ENCODE peak calls at places on chromosomes 2 and 18, in eight cellular contexts. One of them, this sample, is unnamed.

GRCh38 chr2:28155627-28156026 is 237.0 kb upstream of the FOSL2 start:
- DNase-seq in colonic mucosa: no peak
- DNase-seq in NCI-H1436 treated with DMSO at 0.1 percent for 48 hours: no peak
- DNase-seq in posterior vena cava: no peak
- DNase-seq in T-cell: no peak
- DNase-seq in putamen: no peak
- DNase-seq in stimulated activated naive CD4-positive, alpha-beta T cell: no peak
- DNase-seq in IMR-90: no peak
- DNase-seq in this sample: no peak

GRCh38 chr2:162732946-162733698 is 105.4 kb downstream of the KCNH7 start:
- DNase-seq in posterior vena cava: no peak
- DNase-seq in IMR-90: no peak
- DNase-seq in putamen: no peak
- DNase-seq in T-cell: no peak
- DNase-seq in colonic mucosa: peak
- DNase-seq in NCI-H1436 treated with DMSO at 0.1 percent for 48 hours: no peak
- DNase-seq in stimulated activated naive CD4-positive, alpha-beta T cell: no peak
- DNase-seq in this sample: peak

GRCh38 chr2:162926907-162927306 is 88.3 kb upstream of the KCNH7 start:
- DNase-seq in NCI-H1436 treated with DMSO at 0.1 percent for 48 hours: no peak
- DNase-seq in T-cell: no peak
- DNase-seq in stimulated activated naive CD4-positive, alpha-beta T cell: no peak
- DNase-seq in IMR-90: no peak
- DNase-seq in posterior vena cava: no peak
- DNase-seq in putamen: no peak
- DNase-seq in colonic mucosa: no peak
- DNase-seq in this sample: no peak

GRCh38 chr18:59344990-59345389 is 14.1 kb downstream of the LMAN1 start:
- DNase-seq in stimulated activated naive CD4-positive, alpha-beta T cell: no peak
- DNase-seq in colonic mucosa: no peak
- DNase-seq in posterior vena cava: no peak
- DNase-seq in NCI-H1436 treated with DMSO at 0.1 percent for 48 hours: no peak
- DNase-seq in T-cell: no peak
- DNase-seq in IMR-90: no peak
- DNase-seq in putamen: no peak
- DNase-seq in this sample: no peak

GRCh38 chr2:216082388-216082733 is 642 bp downstream of the TMEM169 start:
- DNase-seq in colonic mucosa: no peak
- DNase-seq in posterior vena cava: no peak
- DNase-seq in T-cell: no peak
- DNase-seq in putamen: peak
- DNase-seq in IMR-90: no peak
- DNase-seq in NCI-H1436 treated with DMSO at 0.1 percent for 48 hours: no peak
- DNase-seq in stimulated activated naive CD4-positive, alpha-beta T cell: peak
- DNase-seq in this sample: peak

GRCh38 chr2:236336575-236337464 is 72.6 kb upstream of the ASB18 start:
- DNase-seq in NCI-H1436 treated with DMSO at 0.1 percent for 48 hours: no peak
- DNase-seq in colonic mucosa: no peak
- DNase-seq in stimulated activated naive CD4-positive, alpha-beta T cell: no peak
- DNase-seq in posterior vena cava: no peak
- DNase-seq in IMR-90: no peak
- DNase-seq in T-cell: no peak
- DNase-seq in putamen: no peak
- DNase-seq in this sample: no peak

GRCh38 chr2:98484652-98485452 is 40.2 kb downstream of the INPP4A start:
- DNase-seq in posterior vena cava: no peak
- DNase-seq in putamen: no peak
- DNase-seq in T-cell: no peak
- DNase-seq in colonic mucosa: no peak
- DNase-seq in stimulated activated naive CD4-positive, alpha-beta T cell: peak
- DNase-seq in IMR-90: no peak
- DNase-seq in NCI-H1436 treated with DMSO at 0.1 percent for 48 hours: no peak
- DNase-seq in this sample: no peak

GRCh38 chr2:239278361-239278760 is 122.5 kb downstream of the HDAC4 start:
- DNase-seq in stimulated activated naive CD4-positive, alpha-beta T cell: no peak
- DNase-seq in NCI-H1436 treated with DMSO at 0.1 percent for 48 hours: no peak
- DNase-seq in colonic mucosa: no peak
- DNase-seq in putamen: no peak
- DNase-seq in T-cell: no peak
- DNase-seq in posterior vena cava: peak
- DNase-seq in IMR-90: no peak
- DNase-seq in this sample: no peak

GRCh38 chr2:11710210-11710609 is 36.2 kb upstream of the LPIN1 start:
- DNase-seq in stimulated activated naive CD4-positive, alpha-beta T cell: no peak
- DNase-seq in posterior vena cava: no peak
- DNase-seq in IMR-90: peak
- DNase-seq in T-cell: no peak
- DNase-seq in putamen: no peak
- DNase-seq in colonic mucosa: no peak
- DNase-seq in NCI-H1436 treated with DMSO at 0.1 percent for 48 hours: no peak
- DNase-seq in this sample: no peak

GRCh38 chr2:2649109-2650072 is 318.3 kb upstream of the MYT1L start:
- DNase-seq in posterior vena cava: peak
- DNase-seq in IMR-90: no peak
- DNase-seq in NCI-H1436 treated with DMSO at 0.1 percent for 48 hours: no peak
- DNase-seq in stimulated activated naive CD4-positive, alpha-beta T cell: no peak
- DNase-seq in T-cell: no peak
- DNase-seq in putamen: no peak
- DNase-seq in colonic mucosa: no peak
- DNase-seq in this sample: no peak

GRCh38 chr2:188582206-188582605 is 290.5 kb downstream of the GULP1 start:
- DNase-seq in stimulated activated naive CD4-positive, alpha-beta T cell: no peak
- DNase-seq in NCI-H1436 treated with DMSO at 0.1 percent for 48 hours: no peak
- DNase-seq in T-cell: no peak
- DNase-seq in posterior vena cava: no peak
- DNase-seq in colonic mucosa: no peak
- DNase-seq in IMR-90: no peak
- DNase-seq in putamen: no peak
- DNase-seq in this sample: no peak

GRCh38 chr18:62877448-62878221 is 162.3 kb downstream of the PHLPP1 start:
- DNase-seq in IMR-90: peak
- DNase-seq in stimulated activated naive CD4-positive, alpha-beta T cell: no peak
- DNase-seq in colonic mucosa: no peak
- DNase-seq in T-cell: no peak
- DNase-seq in putamen: no peak
- DNase-seq in NCI-H1436 treated with DMSO at 0.1 percent for 48 hours: no peak
- DNase-seq in posterior vena cava: no peak
- DNase-seq in this sample: no peak

GRCh38 chr2:1140389-1141003 is 189.8 kb downstream of the SNTG2 start:
- DNase-seq in stimulated activated naive CD4-positive, alpha-beta T cell: peak
- DNase-seq in colonic mucosa: no peak
- DNase-seq in IMR-90: no peak
- DNase-seq in NCI-H1436 treated with DMSO at 0.1 percent for 48 hours: no peak
- DNase-seq in posterior vena cava: no peak
- DNase-seq in putamen: no peak
- DNase-seq in T-cell: no peak
- DNase-seq in this sample: no peak

GRCh38 chr2:32947484-32948143 is 861 bp downstream of the LTBP1 start:
- DNase-seq in posterior vena cava: no peak
- DNase-seq in NCI-H1436 treated with DMSO at 0.1 percent for 48 hours: no peak
- DNase-seq in stimulated activated naive CD4-positive, alpha-beta T cell: peak
- DNase-seq in T-cell: no peak
- DNase-seq in colonic mucosa: peak
- DNase-seq in putamen: no peak
- DNase-seq in IMR-90: peak
- DNase-seq in this sample: no peak

GRCh38 chr2:45119038-45119437 is 109.8 kb upstream of the SIX2 start:
- DNase-seq in colonic mucosa: no peak
- DNase-seq in putamen: no peak
- DNase-seq in stimulated activated naive CD4-positive, alpha-beta T cell: no peak
- DNase-seq in T-cell: no peak
- DNase-seq in IMR-90: peak
- DNase-seq in NCI-H1436 treated with DMSO at 0.1 percent for 48 hours: no peak
- DNase-seq in posterior vena cava: no peak
- DNase-seq in this sample: no peak

GRCh38 chr18:59149416-59149815 is 9.7 kb downstream of the SEC11C start:
- DNase-seq in NCI-H1436 treated with DMSO at 0.1 percent for 48 hours: no peak
- DNase-seq in IMR-90: no peak
- DNase-seq in stimulated activated naive CD4-positive, alpha-beta T cell: no peak
- DNase-seq in putamen: no peak
- DNase-seq in T-cell: no peak
- DNase-seq in colonic mucosa: no peak
- DNase-seq in posterior vena cava: no peak
- DNase-seq in this sample: no peak

GRCh38 chr2:215577356-215577755 is 141.5 kb upstream of the FN1 start:
- DNase-seq in putamen: no peak
- DNase-seq in IMR-90: peak
- DNase-seq in colonic mucosa: no peak
- DNase-seq in NCI-H1436 treated with DMSO at 0.1 percent for 48 hours: no peak
- DNase-seq in stimulated activated naive CD4-positive, alpha-beta T cell: no peak
- DNase-seq in posterior vena cava: no peak
- DNase-seq in T-cell: no peak
- DNase-seq in this sample: no peak

GRCh38 chr2:203431391-203432185 is 103.4 kb downstream of the ABI2 start:
- DNase-seq in T-cell: no peak
- DNase-seq in putamen: no peak
- DNase-seq in IMR-90: peak
- DNase-seq in NCI-H1436 treated with DMSO at 0.1 percent for 48 hours: no peak
- DNase-seq in stimulated activated naive CD4-positive, alpha-beta T cell: no peak
- DNase-seq in posterior vena cava: no peak
- DNase-seq in colonic mucosa: no peak
- DNase-seq in this sample: no peak

GRCh38 chr2:151551556-151551955 is 141.9 kb downstream of the RIF1 start:
- DNase-seq in posterior vena cava: no peak
- DNase-seq in T-cell: no peak
- DNase-seq in IMR-90: no peak
- DNase-seq in stimulated activated naive CD4-positive, alpha-beta T cell: no peak
- DNase-seq in colonic mucosa: no peak
- DNase-seq in putamen: no peak
- DNase-seq in NCI-H1436 treated with DMSO at 0.1 percent for 48 hours: no peak
- DNase-seq in this sample: no peak

GRCh38 chr18:56515522-56515921 is 122.9 kb downstream of the TXNL1 start:
- DNase-seq in putamen: no peak
- DNase-seq in stimulated activated naive CD4-positive, alpha-beta T cell: no peak
- DNase-seq in colonic mucosa: no peak
- DNase-seq in T-cell: no peak
- DNase-seq in NCI-H1436 treated with DMSO at 0.1 percent for 48 hours: no peak
- DNase-seq in IMR-90: no peak
- DNase-seq in posterior vena cava: no peak
- DNase-seq in this sample: no peak

GRCh38 chr2:26584656-26585055 is 56.5 kb downstream of the CIB4 start:
- DNase-seq in posterior vena cava: peak
- DNase-seq in stimulated activated naive CD4-positive, alpha-beta T cell: no peak
- DNase-seq in putamen: no peak
- DNase-seq in IMR-90: no peak
- DNase-seq in NCI-H1436 treated with DMSO at 0.1 percent for 48 hours: no peak
- DNase-seq in T-cell: no peak
- DNase-seq in colonic mucosa: no peak
- DNase-seq in this sample: no peak

GRCh38 chr18:65215865-65216466 is 534.8 kb upstream of the CDH7 start:
- DNase-seq in IMR-90: no peak
- DNase-seq in colonic mucosa: no peak
- DNase-seq in T-cell: no peak
- DNase-seq in stimulated activated naive CD4-positive, alpha-beta T cell: no peak
- DNase-seq in posterior vena cava: no peak
- DNase-seq in putamen: no peak
- DNase-seq in NCI-H1436 treated with DMSO at 0.1 percent for 48 hours: no peak
- DNase-seq in this sample: no peak

GRCh38 chr2:163887182-163887581 is 151.4 kb upstream of the FIGN start:
- DNase-seq in stimulated activated naive CD4-positive, alpha-beta T cell: no peak
- DNase-seq in NCI-H1436 treated with DMSO at 0.1 percent for 48 hours: no peak
- DNase-seq in colonic mucosa: no peak
- DNase-seq in putamen: no peak
- DNase-seq in posterior vena cava: no peak
- DNase-seq in T-cell: no peak
- DNase-seq in IMR-90: no peak
- DNase-seq in this sample: no peak

GRCh38 chr18:3692113-3692621 is 242.2 kb downstream of the TGIF1 start:
- DNase-seq in posterior vena cava: no peak
- DNase-seq in T-cell: no peak
- DNase-seq in stimulated activated naive CD4-positive, alpha-beta T cell: no peak
- DNase-seq in IMR-90: no peak
- DNase-seq in colonic mucosa: no peak
- DNase-seq in NCI-H1436 treated with DMSO at 0.1 percent for 48 hours: no peak
- DNase-seq in putamen: no peak
- DNase-seq in this sample: no peak

GRCh38 chr2:72579595-72580180 is 246.1 kb downstream of the EXOC6B start:
- DNase-seq in stimulated activated naive CD4-positive, alpha-beta T cell: peak
- DNase-seq in colonic mucosa: no peak
- DNase-seq in T-cell: no peak
- DNase-seq in putamen: peak
- DNase-seq in posterior vena cava: no peak
- DNase-seq in NCI-H1436 treated with DMSO at 0.1 percent for 48 hours: no peak
- DNase-seq in IMR-90: peak
- DNase-seq in this sample: peak

GRCh38 chr2:62526531-62527381 is 20.8 kb upstream of the TMEM17 start:
- DNase-seq in colonic mucosa: no peak
- DNase-seq in putamen: no peak
- DNase-seq in T-cell: no peak
- DNase-seq in posterior vena cava: no peak
- DNase-seq in IMR-90: no peak
- DNase-seq in stimulated activated naive CD4-positive, alpha-beta T cell: no peak
- DNase-seq in NCI-H1436 treated with DMSO at 0.1 percent for 48 hours: no peak
- DNase-seq in this sample: no peak

GRCh38 chr2:205769879-205770278 is 87.6 kb downstream of the NRP2 start:
- DNase-seq in stimulated activated naive CD4-positive, alpha-beta T cell: no peak
- DNase-seq in T-cell: no peak
- DNase-seq in posterior vena cava: no peak
- DNase-seq in putamen: no peak
- DNase-seq in colonic mucosa: no peak
- DNase-seq in NCI-H1436 treated with DMSO at 0.1 percent for 48 hours: no peak
- DNase-seq in IMR-90: peak
- DNase-seq in this sample: no peak

GRCh38 chr2:41878056-41878455 is 169.8 kb upstream of the PKDCC start:
- DNase-seq in IMR-90: no peak
- DNase-seq in T-cell: no peak
- DNase-seq in stimulated activated naive CD4-positive, alpha-beta T cell: no peak
- DNase-seq in posterior vena cava: no peak
- DNase-seq in putamen: no peak
- DNase-seq in colonic mucosa: no peak
- DNase-seq in NCI-H1436 treated with DMSO at 0.1 percent for 48 hours: no peak
- DNase-seq in this sample: no peak

GRCh38 chr18:24490545-24490944 is 30.1 kb downstream of the HRH4 start:
- DNase-seq in IMR-90: peak
- DNase-seq in T-cell: no peak
- DNase-seq in colonic mucosa: no peak
- DNase-seq in putamen: no peak
- DNase-seq in posterior vena cava: no peak
- DNase-seq in stimulated activated naive CD4-positive, alpha-beta T cell: no peak
- DNase-seq in NCI-H1436 treated with DMSO at 0.1 percent for 48 hours: no peak
- DNase-seq in this sample: no peak

GRCh38 chr2:212592695-212593094 is 54.1 kb upstream of the ERBB4 start:
- DNase-seq in putamen: no peak
- DNase-seq in IMR-90: no peak
- DNase-seq in posterior vena cava: no peak
- DNase-seq in T-cell: no peak
- DNase-seq in stimulated activated naive CD4-positive, alpha-beta T cell: no peak
- DNase-seq in colonic mucosa: no peak
- DNase-seq in NCI-H1436 treated with DMSO at 0.1 percent for 48 hours: no peak
- DNase-seq in this sample: no peak

GRCh38 chr2:46818141-46818552 is 97.5 kb downstream of the MCFD2 start:
- DNase-seq in posterior vena cava: peak
- DNase-seq in stimulated activated naive CD4-positive, alpha-beta T cell: no peak
- DNase-seq in NCI-H1436 treated with DMSO at 0.1 percent for 48 hours: no peak
- DNase-seq in putamen: no peak
- DNase-seq in IMR-90: no peak
- DNase-seq in T-cell: no peak
- DNase-seq in colonic mucosa: peak
- DNase-seq in this sample: peak

GRCh38 chr18:79930020-79930642 is 21.3 kb downstream of the SLC66A2 start:
- DNase-seq in colonic mucosa: no peak
- DNase-seq in IMR-90: peak
- DNase-seq in NCI-H1436 treated with DMSO at 0.1 percent for 48 hours: no peak
- DNase-seq in stimulated activated naive CD4-positive, alpha-beta T cell: no peak
- DNase-seq in putamen: no peak
- DNase-seq in T-cell: no peak
- DNase-seq in posterior vena cava: no peak
- DNase-seq in this sample: no peak

GRCh38 chr18:62954341-62954740 is 239.0 kb downstream of the PHLPP1 start:
- DNase-seq in colonic mucosa: no peak
- DNase-seq in stimulated activated naive CD4-positive, alpha-beta T cell: no peak
- DNase-seq in putamen: no peak
- DNase-seq in IMR-90: peak
- DNase-seq in posterior vena cava: no peak
- DNase-seq in T-cell: no peak
- DNase-seq in NCI-H1436 treated with DMSO at 0.1 percent for 48 hours: no peak
- DNase-seq in this sample: no peak